ENCODE peak calls at places on chromosome 12, in four cellular contexts. G is suprapubic skin, B is fibroblast of the aortic adventitia, N is breast epithelium. P is an unnamed sample.

GRCh38 chr12:125050446-125050845 is 14.8 kb upstream of the AACS start:
- DNase-seq in G (no peak), B (no peak), N (no peak), P (no peak)

GRCh38 chr12:46546634-46547273 is 174.2 kb upstream of the SLC38A2 start:
- DNase-seq in G (no peak), B (no peak), N (no peak), P (no peak)

GRCh38 chr12:6370576-6370935 is 4.8 kb downstream of the SCNN1A start:
- DNase-seq in G (no peak), B (no peak), N (no peak), P (no peak)

GRCh38 chr12:44875417-44875953 is 630 bp downstream of the NELL2 start:
- DNase-seq in G (no peak), B (no peak), N (no peak), P (no peak)

GRCh38 chr12:123532808-123533649 is 490 bp downstream of the RILPL1 start:
- DNase-seq in G (peak; percentile 82), B (peak; percentile 34), N (no peak), P (peak; percentile 40)

GRCh38 chr12:102816816-102817434 is 100.1 kb downstream of the PAH start:
- DNase-seq in G (no peak), B (peak; percentile 11), N (no peak), P (no peak)

GRCh38 chr12:26402648-26403047 is 207.3 kb downstream of the SSPN start:
- DNase-seq in G (no peak), B (no peak), N (no peak), P (peak; percentile 31)

GRCh38 chr12:50129297-50129696 is 17.3 kb downstream of the COX14 start:
- DNase-seq in G (no peak), B (no peak), N (no peak), P (no peak)

GRCh38 chr12:39451977-39452376 is 9.1 kb upstream of the KIF21A start:
- DNase-seq in G (no peak), B (no peak), N (no peak), P (no peak)

GRCh38 chr12:80707830-80708534 is 548 bp downstream of the MYF6 start:
- DNase-seq in G (no peak), B (no peak), N (no peak), P (no peak)

GRCh38 chr12:80939231-80939950 is 1.7 kb upstream of the LIN7A start:
- DNase-seq in G (no peak), B (no peak), N (no peak), P (no peak)

GRCh38 chr12:95104919-95105452 is 31.6 kb upstream of the NR2C1 start:
- DNase-seq in G (no peak), B (no peak), N (no peak), P (no peak)

GRCh38 chr12:82805812-82806497 is 119.2 kb downstream of the TMTC2 start:
- DNase-seq in G (no peak), B (peak; percentile 46), N (no peak), P (no peak)

GRCh38 chr12:93060071-93060665 is 131.1 kb upstream of the EEA1 start:
- DNase-seq in G (no peak), B (no peak), N (no peak), P (no peak)

GRCh38 chr12:49661191-49661590 is 37.8 kb downstream of the PRPF40B start:
- DNase-seq in G (no peak), B (no peak), N (no peak), P (no peak)

GRCh38 chr12:131159660-131160059 is 206.0 kb downstream of the ADGRD1 start:
- DNase-seq in G (no peak), B (no peak), N (no peak), P (no peak)

GRCh38 chr12:77895699-77896098 is 65.0 kb downstream of the NAV3 start:
- DNase-seq in G (no peak), B (no peak), N (no peak), P (no peak)

GRCh38 chr12:45794422-45794821 is 64.9 kb downstream of the ARID2 start:
- DNase-seq in G (no peak), B (no peak), N (no peak), P (no peak)

GRCh38 chr12:49831717-49832116 is 3.5 kb upstream of the NCKAP5L start:
- DNase-seq in G (no peak), B (no peak), N (no peak), P (no peak)

GRCh38 chr12:630656-631632 is 32.3 kb downstream of the NINJ2 start:
- DNase-seq in G (no peak), B (no peak), N (no peak), P (peak; percentile 93)

GRCh38 chr12:132602578-132603239 is 7.7 kb downstream of the LRCOL1 start:
- DNase-seq in G (no peak), B (no peak), N (no peak), P (no peak)

GRCh38 chr12:96812153-96812552 is 94.9 kb upstream of the NEDD1 start:
- DNase-seq in G (no peak), B (no peak), N (no peak), P (no peak)

GRCh38 chr12:64611430-64612286 is 1.4 kb downstream of the RASSF3 start:
- DNase-seq in G (no peak), B (peak; percentile 43), N (no peak), P (peak; percentile 84)

GRCh38 chr12:106141003-106141402 is 2.2 kb upstream of the NUAK1 start:
- DNase-seq in G (no peak), B (no peak), N (no peak), P (no peak)

GRCh38 chr12:16884819-16885218 is 278.9 kb upstream of the LMO3 start:
- DNase-seq in G (no peak), B (no peak), N (no peak), P (no peak)

GRCh38 chr12:9124346-9125031 is 8.8 kb upstream of the A2M start:
- DNase-seq in G (no peak), B (no peak), N (no peak), P (peak; percentile 60)

GRCh38 chr12:68785358-68785757 is 22.6 kb upstream of the MDM2 start:
- DNase-seq in G (no peak), B (peak; percentile 29), N (no peak), P (no peak)

GRCh38 chr12:20024194-20024593 is 344.1 kb upstream of the PDE3A start:
- DNase-seq in G (no peak), B (peak; percentile 51), N (no peak), P (no peak)

GRCh38 chr12:92146497-92146828 is 817 bp upstream of the BTG1 start:
- DNase-seq in G (no peak), B (peak; percentile 57), N (no peak), P (no peak)

GRCh38 chr12:131943876-131944275 is 5.9 kb upstream of the EP400 start:
- DNase-seq in G (no peak), B (no peak), N (peak; percentile 10), P (no peak)

GRCh38 chr12:49891012-49891411 is 12.7 kb downstream of the FAIM2 start:
- DNase-seq in G (no peak), B (no peak), N (no peak), P (no peak)

GRCh38 chr12:442235-442884 is 17.4 kb upstream of the B4GALNT3 start:
- DNase-seq in G (no peak), B (peak; percentile 62), N (no peak), P (no peak)

GRCh38 chr12:66187822-66188221 is 1.2 kb upstream of the IRAK3 start:
- DNase-seq in G (no peak), B (no peak), N (no peak), P (no peak)

GRCh38 chr12:131949431-131950181 is at the start of gene EP400:
- DNase-seq in G (peak; percentile 98), B (peak; percentile 87), N (peak; percentile 95), P (peak; percentile 98)

GRCh38 chr12:66196806-66197205 is 7.8 kb downstream of the IRAK3 start:
- DNase-seq in G (no peak), B (peak; percentile 30), N (no peak), P (no peak)

GRCh38 chr12:82596484-82596883 is 90.2 kb upstream of the TMTC2 start:
- DNase-seq in G (no peak), B (no peak), N (no peak), P (no peak)

GRCh38 chr12:60335765-60336164 is 739.9 kb downstream of the SLC16A7 start:
- DNase-seq in G (no peak), B (peak; percentile 62), N (no peak), P (no peak)

GRCh38 chr12:116506697-116507064 is 52.5 kb upstream of the MAP1LC3B2 start:
- DNase-seq in G (no peak), B (no peak), N (no peak), P (no peak)
- H3K4me3 ChIP-seq in G (no peak overlapping the region), B (no peak overlapping the region), N (no peak overlapping the region), P (no peak overlapping the region)

GRCh38 chr12:89384750-89385273 is 32.5 kb upstream of the DUSP6 start:
- DNase-seq in G (no peak), B (no peak), N (no peak), P (no peak)

GRCh38 chr12:89382366-89382765 is 30.1 kb upstream of the DUSP6 start:
- DNase-seq in G (no peak), B (no peak), N (no peak), P (no peak)

GRCh38 chr12:89383235-89384049 is 31.1 kb upstream of the DUSP6 start:
- DNase-seq in G (no peak), B (peak; percentile 55), N (no peak), P (no peak)

GRCh38 chr12:89385965-89386537 is 33.8 kb upstream of the DUSP6 start:
- DNase-seq in G (no peak), B (no peak), N (no peak), P (no peak)

GRCh38 chr12:89384050-89384749 is 31.9 kb upstream of the DUSP6 start:
- DNase-seq in G (no peak), B (peak; percentile 98), N (peak; percentile 54), P (no peak)
- H3K4me3 ChIP-seq in G (peak overlapping the region; percentile 10), B (no peak overlapping the region), N (peak overlapping the region; percentile 3), P (no peak overlapping the region)

GRCh38 chr12:53500119-53500775 is 836 bp upstream of the TARBP2 start:
- DNase-seq in G (no peak), B (peak; percentile 91), N (no peak), P (no peak)

GRCh38 chr12:53500776-53501614 is at the start of gene TARBP2:
- DNase-seq in G (peak; percentile 100), B (peak; percentile 100), N (peak; percentile 100), P (peak; percentile 99)

GRCh38 chr12:53502983-53503728 is 2.1 kb downstream of the TARBP2 start:
- DNase-seq in G (no peak), B (no peak), N (no peak), P (peak; percentile 57)

GRCh38 chr12:53502331-53502730 is 1.2 kb downstream of the TARBP2 start:
- DNase-seq in G (no peak), B (peak; percentile 86), N (no peak), P (peak; percentile 19)

GRCh38 chr12:53501615-53502181 is 615 bp downstream of the TARBP2 start:
- DNase-seq in G (no peak), B (no peak), N (no peak), P (peak; percentile 19)
- H3K4me3 ChIP-seq in G (peak overlapping the region; percentile 72), B (peak overlapping the region; percentile 80), N (peak overlapping the region; percentile 63), P (peak overlapping the region; percentile 64)

GRCh38 chr12:113086249-113087164 is 30.0 kb downstream of the DTX1 start:
- DNase-seq in G (no peak), B (no peak), N (no peak), P (no peak)
- H3K4me3 ChIP-seq in G (no peak overlapping the region), B (no peak overlapping the region), N (no peak overlapping the region), P (no peak overlapping the region)

GRCh38 chr12:3200032-3200617 is 122.9 kb downstream of the TSPAN9 start:
- DNase-seq in G (no peak), B (peak; percentile 24), N (no peak), P (peak; percentile 89)
- H3K4me3 ChIP-seq in G (peak overlapping the region; percentile 59), B (peak overlapping the region; percentile 55), N (peak overlapping the region; percentile 56), P (peak overlapping the region; percentile 50)

P was measured in upper lobe of left lung.